ENCODE peak calls at places on chromosome X, in six cellular contexts. W, K, M, F, V and C are unnamed samples.

GRCh38 chrX:45196701-45197100 is 4.0 kb downstream of the DIPK2B start:
- DNase-seq in W (no peak), K (no peak), M (no peak), F (peak), V (no peak), C (no peak)

GRCh38 chrX:22135994-22136684 is 104.0 kb downstream of the PHEX start:
- DNase-seq in W (no peak), K (peak), M (peak), F (peak), V (no peak), C (no peak)

GRCh38 chrX:15853586-15854079 is 980 bp downstream of the AP1S2 start:
- DNase-seq in W (no peak), K (no peak), M (peak), F (peak), V (no peak), C (no peak)

GRCh38 chrX:24647257-24648058 is at the start of gene PCYT1B:
- DNase-seq in W (peak), K (peak), M (peak), F (peak), V (peak), C (peak)

GRCh38 chrX:47556045-47556623 is 4.9 kb upstream of the ARAF start:
- DNase-seq in W (peak), K (peak), M (peak), F (peak), V (peak), C (peak)

GRCh38 chrX:101347859-101348451 is 587 bp downstream of the TIMM8A start:
- DNase-seq in W (no peak), K (no peak), M (peak), F (peak), V (no peak), C (no peak)

GRCh38 chrX:13418126-13419091 is 98.6 kb upstream of the ATXN3L start:
- DNase-seq in W (no peak), K (no peak), M (peak), F (peak), V (no peak), C (no peak)

GRCh38 chrX:14963447-14964236 is 90.4 kb downstream of the MOSPD2 start:
- DNase-seq in W (no peak), K (no peak), M (peak), F (peak), V (no peak), C (no peak)

GRCh38 chrX:47218920-47219815 is 687 bp downstream of the CDK16 start:
- DNase-seq in W (peak), K (peak), M (peak), F (no peak), V (peak), C (peak)

GRCh38 chrX:125977851-125978250 is 188.2 kb downstream of the DCAF12L2 start:
- DNase-seq in W (no peak), K (no peak), M (no peak), F (no peak), V (no peak), C (no peak)

GRCh38 chrX:40581333-40581910 is 652 bp downstream of the ATP6AP2 start:
- DNase-seq in W (no peak), K (no peak), M (peak), F (peak), V (no peak), C (no peak)

GRCh38 chrX:153725039-153725831 is 579 bp downstream of the ABCD1 start:
- DNase-seq in W (no peak), K (no peak), M (no peak), F (no peak), V (no peak), C (no peak)

GRCh38 chrX:40253770-40254169 is 156.0 kb upstream of the BCOR start:
- DNase-seq in W (no peak), K (no peak), M (no peak), F (no peak), V (no peak), C (no peak)

GRCh38 chrX:81174286-81174685 is 27.4 kb downstream of the HMGN5 start:
- DNase-seq in W (no peak), K (no peak), M (peak), F (peak), V (no peak), C (no peak)
- TF ChIP-seq CTCF in W (peak), K (peak), M (peak), F (no peak), V (peak), C (peak)

GRCh38 chrX:139121616-139122286 is 408.8 kb upstream of the F9 start:
- DNase-seq in W (no peak), K (no peak), M (no peak), F (no peak), V (no peak), C (no peak)

GRCh38 chrX:139120760-139121159 is 409.2 kb upstream of the FGF13 start:
- DNase-seq in W (no peak), K (no peak), M (no peak), F (peak), V (no peak), C (no peak)

GRCh38 chrX:139125916-139126315 is 404.6 kb upstream of the F9 start:
- DNase-seq in W (no peak), K (no peak), M (no peak), F (no peak), V (no peak), C (no peak)

GRCh38 chrX:139126493-139126892 is 404.0 kb upstream of the F9 start:
- DNase-seq in W (peak), K (no peak), M (no peak), F (no peak), V (no peak), C (no peak)
- TF ChIP-seq CTCF in W (peak), K (no peak), M (no peak), F (no peak), V (peak), C (peak)

GRCh38 chrX:131675596-131676194 is 131.8 kb downstream of the OR13H1 start:
- DNase-seq in W (no peak), K (no peak), M (peak), F (peak), V (no peak), C (no peak)
- TF ChIP-seq CTCF in W (peak), K (no peak), M (peak), F (peak), V (no peak), C (peak)

GRCh38 chrX:56798866-56799864 is 70.1 kb downstream of the NBDY start:
- DNase-seq in W (no peak), K (no peak), M (no peak), F (no peak), V (peak), C (no peak)
- TF ChIP-seq CTCF in W (peak), K (no peak), M (no peak), F (no peak), V (no peak), C (no peak)

DNA sequence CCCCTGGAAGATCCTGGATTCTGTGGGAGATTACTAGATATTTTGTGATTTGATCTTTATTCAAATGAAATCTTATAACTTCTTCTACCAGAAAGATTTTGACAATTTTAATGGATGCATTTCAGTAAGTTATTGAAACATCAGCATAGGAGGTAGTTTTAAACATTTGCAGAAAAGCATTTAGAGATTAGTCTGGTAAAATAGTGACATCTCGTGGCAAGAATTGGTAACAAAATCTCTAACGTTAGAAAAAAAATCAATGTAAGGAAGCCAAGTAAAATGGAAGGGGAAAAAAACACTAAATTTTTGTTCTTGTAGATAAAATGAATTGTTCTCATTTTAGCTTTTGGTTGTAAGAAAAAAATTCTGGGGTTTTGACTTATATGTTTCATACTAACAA is 73.3 kb downstream of the TASL start:
- DNase-seq in W (no peak), K (no peak), M (peak), F (peak), V (no peak), C (no peak)
- TF ChIP-seq CTCF in W (peak), K (peak), M (peak), F (no peak), V (peak), C (peak)

GRCh38 chrX:70423937-70424336 is 823 bp downstream of the GDPD2 start:
- DNase-seq in W (no peak), K (no peak), M (no peak), F (no peak), V (no peak), C (no peak)

GRCh38 chrX:70424801-70425200 is 1.7 kb downstream of the GDPD2 start:
- DNase-seq in W (no peak), K (no peak), M (no peak), F (no peak), V (no peak), C (no peak)

GRCh38 chrX:70426286-70427278 is 3.5 kb downstream of the GDPD2 start:
- DNase-seq in W (no peak), K (no peak), M (no peak), F (no peak), V (no peak), C (no peak)

GRCh38 chrX:70421618-70422017 is 1.5 kb upstream of the GDPD2 start:
- DNase-seq in W (no peak), K (no peak), M (no peak), F (no peak), V (no peak), C (no peak)

DNA sequence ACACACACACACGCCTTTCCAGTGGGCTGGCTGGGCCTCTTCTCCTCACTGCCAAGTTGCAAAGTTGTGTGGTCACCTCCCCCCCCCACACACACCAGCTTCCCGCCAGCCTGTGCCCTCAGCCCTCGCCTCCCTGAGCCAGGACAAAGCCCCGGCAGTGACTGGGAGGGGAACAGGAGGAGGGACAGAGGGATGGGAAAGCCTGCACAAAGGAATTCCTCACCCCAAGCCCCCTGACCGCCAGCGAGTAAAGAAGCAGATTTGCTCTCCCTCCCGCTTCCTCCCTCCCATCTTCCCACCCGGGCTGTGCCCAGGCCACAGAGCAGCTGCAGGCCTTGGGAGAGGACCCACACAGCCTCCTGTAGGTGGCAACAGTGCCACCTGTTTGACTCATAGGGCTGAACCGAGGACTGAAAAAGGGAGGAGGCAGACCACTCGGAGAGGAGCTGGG is at the start of gene GDPD2:
- DNase-seq in W (no peak), K (no peak), M (peak), F (peak), V (no peak), C (no peak)
- TF ChIP-seq CTCF in W (peak), K (peak), M (no peak), F (no peak), V (no peak), C (no peak)

DNA sequence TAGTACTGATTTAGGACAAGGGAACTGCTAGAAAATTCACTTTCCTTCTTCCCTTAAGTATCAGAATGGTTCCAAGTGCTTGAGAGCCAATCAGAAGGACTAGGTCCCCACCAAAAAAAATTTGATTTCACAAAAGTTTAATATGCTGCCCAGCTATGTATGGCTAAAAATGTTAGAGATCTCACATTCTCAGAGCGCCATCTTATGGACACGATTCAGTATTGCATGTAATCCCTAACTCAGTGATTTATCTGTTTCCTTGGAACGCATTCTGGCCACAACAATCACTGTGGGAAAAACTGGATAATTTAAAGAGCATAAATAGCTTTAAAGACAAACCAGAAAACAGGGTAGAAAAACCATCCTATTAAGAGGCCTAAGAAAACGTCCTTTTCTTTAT is 255.1 kb upstream of the GPC4 start:
- DNase-seq in W (no peak), K (no peak), M (peak), F (peak), V (no peak), C (no peak)
- TF ChIP-seq CTCF in W (peak), K (peak), M (peak), F (peak), V (peak), C (peak)

GRCh38 chrX:56786889-56787733 is 58.1 kb downstream of the NBDY start:
- DNase-seq in W (no peak), K (no peak), M (no peak), F (no peak), V (peak), C (no peak)

GRCh38 chrX:56787734-56788152 is 58.7 kb downstream of the NBDY start:
- DNase-seq in W (no peak), K (no peak), M (no peak), F (no peak), V (peak), C (no peak)

GRCh38 chrX:56789518-56790070 is 60.6 kb downstream of the NBDY start:
- DNase-seq in W (no peak), K (no peak), M (no peak), F (no peak), V (no peak), C (no peak)

GRCh38 chrX:56788229-56788628 is 59.2 kb downstream of the NBDY start:
- DNase-seq in W (peak), K (no peak), M (no peak), F (no peak), V (peak), C (no peak)

DNA sequence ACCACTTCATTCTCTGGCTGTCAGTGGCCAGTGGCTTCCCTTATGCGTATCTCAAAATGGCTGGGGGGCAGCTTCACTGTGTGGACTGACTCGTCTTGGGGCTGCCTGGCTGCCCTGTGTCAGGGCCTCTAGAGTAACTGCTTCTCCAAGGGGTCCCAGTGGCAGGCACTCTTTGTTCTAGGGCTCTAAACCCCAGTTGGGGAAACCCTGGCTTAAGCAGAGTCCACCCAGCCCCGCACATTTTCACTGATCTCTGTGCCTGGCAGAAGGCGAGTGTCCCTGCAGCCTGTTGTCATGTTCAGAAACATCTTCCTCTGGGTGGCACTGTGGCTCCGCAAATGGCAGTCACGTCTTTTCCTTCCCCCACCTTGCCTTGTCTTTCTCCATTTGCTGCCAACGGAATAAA is 59.7 kb downstream of the NBDY start:
- DNase-seq in W (peak), K (no peak), M (peak), F (no peak), V (no peak), C (peak)
- TF ChIP-seq CTCF in W (no peak), K (no peak), M (peak), F (no peak), V (no peak), C (no peak)

GRCh38 chrX:155056877-155057792 is 13.8 kb downstream of the CMC4 start:
- DNase-seq in W (peak), K (peak), M (peak), F (peak), V (peak), C (peak)
- TF ChIP-seq CTCF in W (peak), K (peak), M (peak), F (peak), V (peak), C (peak)

GRCh38 chrX:108246304-108246954 is 154.9 kb downstream of the ATG4A start:
- DNase-seq in W (no peak), K (no peak), M (no peak), F (no peak), V (no peak), C (no peak)

GRCh38 chrX:108250654-108251579 is 159.3 kb downstream of the ATG4A start:
- DNase-seq in W (no peak), K (no peak), M (no peak), F (no peak), V (no peak), C (no peak)

DNA sequence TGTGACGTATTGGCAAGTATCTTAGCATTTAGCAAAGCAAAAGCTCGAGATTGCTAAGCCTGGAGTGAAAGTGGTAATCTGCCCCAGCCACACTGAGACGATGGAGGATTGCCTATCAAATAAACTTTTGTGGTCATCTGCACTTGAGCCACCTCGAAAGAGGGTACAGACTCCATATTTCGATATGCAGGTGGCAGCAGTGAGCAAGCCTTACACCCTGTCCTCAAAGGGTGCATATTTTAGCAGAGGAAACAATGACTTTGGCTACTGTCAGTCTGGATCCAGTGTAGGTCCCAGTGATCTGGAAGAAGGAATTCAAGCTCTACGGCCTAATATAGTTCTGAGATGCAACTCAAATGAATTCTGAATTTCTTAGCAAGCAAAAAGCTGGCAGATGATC is 153.9 kb downstream of the ATG4A start:
- DNase-seq in W (no peak), K (no peak), M (no peak), F (no peak), V (no peak), C (no peak)
- TF ChIP-seq CTCF in W (no peak), K (no peak), M (no peak), F (no peak), V (no peak), C (no peak)